ENCODE peak calls at places on chromosomes 13 and 19, in four cellular contexts. A, S, J and V are unnamed samples.

GRCh38 chr19:31546561-31546960 is 197.3 kb upstream of the TSHZ3 start:
- DNase-seq in A (no peak), J (no peak), S (no peak), V (no peak)

GRCh38 chr13:113741101-113741731 is 17.8 kb upstream of the TMEM255B start:
- DNase-seq in A (no peak), J (no peak), S (no peak), V (no peak)

GRCh38 chr13:92044351-92044750 is 645.9 kb downstream of the GPC5 start:
- DNase-seq in J (no peak), A (no peak), S (no peak), V (no peak)

GRCh38 chr13:105952233-105952767 is 583.2 kb downstream of the EFNB2 start:
- DNase-seq in J (no peak), A (no peak), S (no peak), V (no peak)

GRCh38 chr13:40667622-40667978 is 1.2 kb upstream of the FOXO1 start:
- DNase-seq in A (no peak), S (no peak), J (peak; percentile 45), V (peak; percentile 73)

GRCh38 chr13:86572115-86572514 is 772.9 kb upstream of the SLITRK6 start:
- DNase-seq in A (peak; percentile 5), J (no peak), S (peak; percentile 42), V (no peak)

GRCh38 chr19:3316659-3317207 is 49.6 kb upstream of the NFIC start:
- DNase-seq in S (no peak), A (no peak), J (no peak), V (no peak)

GRCh38 chr13:73572824-73573223 is 514.0 kb downstream of the KLF5 start:
- DNase-seq in J (no peak), S (no peak), A (no peak), V (no peak)

GRCh38 chr19:28594737-28595136 is 618.2 kb downstream of the UQCRFS1 start:
- DNase-seq in J (no peak), S (no peak), A (no peak), V (no peak)

GRCh38 chr13:27259831-27260230 is 8.5 kb downstream of the RPL21 start:
- DNase-seq in J (no peak), S (no peak), A (no peak), V (no peak)

GRCh38 chr13:31733066-31733465 is 6.3 kb upstream of the RXFP2 start:
- DNase-seq in S (peak; percentile 26), J (no peak), A (no peak), V (no peak)

GRCh38 chr19:3034845-3035541 is 5.9 kb upstream of the TLE2 start:
- DNase-seq in S (peak; percentile 76), J (no peak), A (no peak), V (peak; percentile 73)

GRCh38 chr13:47890146-47890814 is 110.8 kb downstream of the SUCLA2 start:
- DNase-seq in S (peak; percentile 48), A (no peak), J (no peak), V (no peak)

GRCh38 chr13:113584870-113585671 is 518 bp downstream of the TFDP1 start:
- DNase-seq in S (no peak), J (peak; percentile 24), A (peak; percentile 3), V (no peak)

GRCh38 chr13:110116072-110116487 is 190.9 kb downstream of the COL4A1 start:
- DNase-seq in J (peak; percentile 60), A (peak; percentile 82), S (peak; percentile 90), V (peak; percentile 75)

GRCh38 chr19:10116085-10116865 is 3.4 kb downstream of the EIF3G start:
- DNase-seq in J (no peak), A (no peak), S (no peak), V (peak; percentile 47)

GRCh38 chr13:31440132-31440531 is 240.4 kb downstream of the B3GLCT start:
- DNase-seq in J (no peak), A (no peak), S (no peak), V (no peak)

GRCh38 chr13:19074519-19074918 is 107.1 kb downstream of the TUBA3C start:
- DNase-seq in S (no peak), J (no peak), A (no peak), V (no peak)

GRCh38 chr19:43820098-43820860 is 6.8 kb upstream of the ZNF283 start:
- DNase-seq in S (peak; percentile 74), A (peak; percentile 47), J (peak; percentile 41), V (no peak)

DNA sequence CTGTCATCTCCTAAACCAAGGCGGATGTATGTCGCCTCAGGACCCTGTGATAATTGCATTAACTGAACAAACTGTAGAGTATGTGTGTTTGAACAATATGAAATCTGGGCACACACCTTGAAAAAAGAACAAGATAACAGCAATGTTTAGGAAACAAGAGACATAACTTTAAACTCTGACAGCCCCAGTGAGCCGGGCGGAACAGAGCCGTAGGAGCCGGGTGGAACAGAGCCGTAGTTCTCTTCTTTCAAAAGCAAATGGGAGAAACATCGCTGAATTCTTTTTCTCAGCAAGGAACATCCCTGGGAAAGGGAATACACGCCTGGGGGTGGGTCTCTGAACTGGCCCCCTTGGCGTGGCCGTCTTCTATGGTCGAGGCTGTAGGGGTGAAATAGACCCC is 31.8 kb upstream of the ZNF675 start:
- DNase-seq in A (no peak), S (no peak), J (no peak), V (no peak)
- H3K4me3 ChIP-seq in A (no peak overlapping the region), S (no peak overlapping the region), J (no peak overlapping the region), V (no peak overlapping the region)

GRCh38 chr13:28820099-28821051 is at the start of gene MTUS2:
- DNase-seq in S (no peak), J (no peak), A (no peak), V (no peak)

GRCh38 chr13:28819748-28820098 is 416 bp upstream of the MTUS2 start:
- DNase-seq in S (peak; percentile 54), J (peak; percentile 34), A (peak; percentile 35), V (no peak)

GRCh38 chr13:28822161-28822560 is 2.0 kb downstream of the MTUS2 start:
- DNase-seq in A (no peak), S (no peak), J (no peak), V (no peak)

GRCh38 chr13:28819046-28819747 is 942 bp upstream of the MTUS2 start:
- DNase-seq in A (peak; percentile 42), S (peak; percentile 37), J (no peak), V (no peak)

DNA sequence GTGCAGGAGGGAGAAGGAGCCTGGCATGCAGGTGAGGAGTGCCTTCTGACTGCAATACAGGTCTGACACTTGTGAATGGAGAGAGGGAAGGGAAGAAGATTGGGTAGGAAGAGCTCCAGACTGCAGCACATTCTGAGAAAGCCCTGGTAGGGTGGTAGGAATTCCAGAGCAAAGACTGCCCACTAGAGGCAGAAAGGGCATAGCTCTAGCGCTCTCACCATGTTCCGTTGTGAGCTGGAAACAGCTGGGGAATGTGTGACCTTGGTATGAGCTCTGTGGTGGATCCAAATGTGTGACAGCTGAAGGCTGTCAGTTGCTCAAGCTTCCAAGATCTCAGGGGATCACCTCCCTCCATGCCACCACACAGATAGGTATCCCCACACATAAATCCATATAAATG is 2.9 kb upstream of the MTUS2 start:
- DNase-seq in J (no peak), A (no peak), S (no peak), V (no peak)
- TF ChIP-seq CTCF in J (no peak), A (no peak), S (peak; percentile 6), V (no peak)

GRCh38 chr19:8820234-8820633 is 11.9 kb downstream of the ZNF558 start:
- DNase-seq in S (no peak), A (no peak), J (no peak), V (no peak)

GRCh38 chr19:8814176-8814575 is 17.9 kb downstream of the ZNF558 start:
- DNase-seq in A (no peak), S (no peak), J (no peak), V (no peak)

GRCh38 chr19:8811315-8812172 is 20.6 kb downstream of the ZNF558 start:
- DNase-seq in J (no peak), S (no peak), A (no peak), V (no peak)

GRCh38 chr19:8815780-8816179 is 16.3 kb downstream of the ZNF558 start:
- DNase-seq in S (no peak), J (no peak), A (no peak), V (no peak)
- H3K4me3 ChIP-seq in S (no peak overlapping the region), J (no peak overlapping the region), A (no peak overlapping the region), V (no peak overlapping the region)

GRCh38 chr19:7533925-7534480 is 1.5 kb upstream of the PNPLA6 start:
- DNase-seq in S (peak; percentile 94), J (peak; percentile 92), A (peak; percentile 87), V (peak; percentile 89)

GRCh38 chr19:7535993-7536685 is 622 bp downstream of the PNPLA6 start:
- DNase-seq in J (no peak), A (no peak), S (no peak), V (no peak)

GRCh38 chr19:7533281-7533819 is 2.2 kb upstream of the PNPLA6 start:
- DNase-seq in J (peak; percentile 76), S (peak; percentile 79), A (peak; percentile 58), V (no peak)

GRCh38 chr19:7535035-7535992 is at the start of gene PNPLA6:
- DNase-seq in S (peak; percentile 96), A (peak; percentile 92), J (peak; percentile 98), V (peak; percentile 94)

GRCh38 chr19:7534531-7534980 is 961 bp upstream of the PNPLA6 start:
- DNase-seq in S (peak; percentile 75), J (peak; percentile 68), A (peak; percentile 82), V (peak; percentile 70)
- TF ChIP-seq CTCF in S (peak; percentile 24), J (no peak), A (peak; percentile 42), V (no peak)